ENCODE peak calls at places on chromosomes 1 and 21, in six cellular contexts. G is right lobe of liver, K is AG04450, O is tibial nerve, C is IMR-90, R is kidney epithelial cell. Y is an unnamed sample.

GRCh38 chr1:217554849-217555248 is 76.0 kb downstream of the GPATCH2 start:
- DNase-seq in C (no peak), O (no peak), R (no peak), G (no peak), K (no peak), Y (peak; percentile 15)

GRCh38 chr1:153393926-153394325 is 3.1 kb upstream of the S100A8 start:
- DNase-seq in O (no peak), R (no peak), C (no peak), G (no peak), K (no peak), Y (no peak)

GRCh38 chr1:96845464-96845863 is 123.9 kb downstream of the PTBP2 start:
- DNase-seq in G (peak; percentile 65), O (no peak), C (no peak), K (no peak), R (no peak), Y (peak; percentile 22)

GRCh38 chr1:55309053-55309452 is 93.9 kb upstream of the USP24 start:
- DNase-seq in K (peak; percentile 61), C (peak; percentile 84), R (no peak), O (no peak), G (no peak), Y (peak; percentile 84)

GRCh38 chr1:202964755-202965440 is 2.2 kb downstream of the CYB5R1 start:
- DNase-seq in G (no peak), K (no peak), C (peak; percentile 79), O (no peak), R (no peak), Y (no peak)

GRCh38 chr1:29688477-29689365 is 452.4 kb downstream of the PTPRU start:
- DNase-seq in K (peak; percentile 73), C (peak; percentile 88), G (peak; percentile 35), R (peak; percentile 63), O (no peak), Y (peak; percentile 69)

GRCh38 chr1:172343246-172344099 is 77.0 kb upstream of the C1orf105 start:
- DNase-seq in C (peak; percentile 91), K (peak; percentile 69), R (no peak), O (no peak), G (no peak), Y (peak; percentile 91)

GRCh38 chr21:44354775-44355771 is 1.7 kb downstream of the TRPM2 start:
- DNase-seq in C (no peak), K (no peak), G (no peak), O (no peak), R (no peak), Y (no peak)

GRCh38 chr1:23868848-23869450 is 859 bp upstream of the FUCA1 start:
- DNase-seq in G (no peak), R (no peak), K (no peak), O (no peak), C (no peak), Y (no peak)

GRCh38 chr1:23867953-23868847 is at the start of gene FUCA1:
- DNase-seq in O (peak; percentile 91), C (peak; percentile 77), R (peak; percentile 66), G (peak; percentile 95), K (peak; percentile 29), Y (peak; percentile 74)

GRCh38 chr1:23872421-23872820 is 4.3 kb upstream of the FUCA1 start:
- DNase-seq in R (no peak), K (no peak), C (no peak), G (no peak), O (no peak), Y (no peak)

GRCh38 chr1:23867542-23867952 is 543 bp downstream of the FUCA1 start:
- DNase-seq in G (no peak), R (no peak), O (no peak), K (no peak), C (no peak), Y (no peak)

DNA sequence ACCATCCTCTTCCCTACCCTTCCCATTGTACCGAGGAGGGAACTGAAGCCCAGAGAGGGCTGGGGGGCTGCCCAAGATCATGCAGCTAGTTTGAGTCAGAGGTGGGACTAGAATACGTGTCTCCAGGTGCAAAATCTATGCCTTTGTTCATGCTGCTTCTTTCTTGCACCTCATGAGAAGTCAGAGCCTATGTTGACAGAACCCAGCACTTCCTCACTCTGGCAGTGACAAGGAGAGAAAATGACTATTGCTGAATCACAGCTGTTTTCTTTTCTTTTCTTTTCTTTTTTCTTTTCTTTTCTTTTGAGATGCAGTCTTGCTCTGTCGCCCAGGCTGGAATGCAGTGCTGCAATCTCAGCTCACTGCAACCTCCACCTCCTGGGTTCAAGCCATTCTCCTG is 1.7 kb upstream of the FUCA1 start:
- DNase-seq in G (no peak), O (no peak), R (no peak), C (no peak), K (no peak), Y (no peak)
- H3K4me3 ChIP-seq in G (no peak overlapping the region), O (no peak overlapping the region), R (no peak overlapping the region), C (no peak overlapping the region), K (no peak overlapping the region), Y (no peak overlapping the region)

DNA sequence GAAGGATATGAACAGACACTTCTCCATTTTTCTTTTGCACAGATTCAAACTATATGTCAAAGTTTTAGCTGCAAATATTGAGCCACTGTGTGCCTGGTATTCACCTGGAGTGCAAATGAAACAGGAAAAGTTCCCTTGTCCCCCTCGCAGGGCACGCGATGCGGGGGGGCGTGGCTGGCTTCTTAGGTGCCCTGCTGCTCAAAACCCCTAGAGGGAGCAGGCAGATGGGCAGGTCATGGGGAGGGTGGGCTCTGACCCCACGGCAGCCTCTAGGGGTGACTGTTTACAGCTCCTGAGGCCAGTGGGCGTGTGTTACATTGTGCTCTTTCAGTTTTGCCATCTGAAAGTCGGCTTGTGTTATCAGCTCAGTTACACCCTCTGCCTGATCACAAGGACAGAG is 931.2 kb upstream of the B3GALT2 start:
- DNase-seq in O (no peak), R (no peak), C (no peak), G (no peak), K (no peak), Y (no peak)
- TF ChIP-seq CTCF in O (no peak), R (no peak), C (no peak), G (no peak), K (no peak), Y (no peak)

GRCh38 chr1:99650021-99650420 is 4.1 kb downstream of the PALMD start:
- DNase-seq in K (no peak), O (no peak), R (no peak), G (no peak), C (no peak), Y (no peak)
- H3K4me3 ChIP-seq in K (no peak overlapping the region), O (peak overlapping the region; percentile 49), R (no peak overlapping the region), G (no peak overlapping the region), C (no peak overlapping the region), Y (no peak overlapping the region)

GRCh38 chr1:200916152-200916551 is 21.5 kb downstream of the INAVA start:
- DNase-seq in O (no peak), G (no peak), C (no peak), R (no peak), K (no peak), Y (no peak)
- TF ChIP-seq CTCF in O (no peak), G (no peak), C (no peak), R (peak; percentile 43), K (no peak), Y (no peak)

GRCh38 chr1:40818264-40818961 is 34.8 kb downstream of the KCNQ4 start:
- DNase-seq in R (no peak), C (no peak), O (peak; percentile 8), G (peak; percentile 77), K (no peak), Y (peak; percentile 7)
- H3K4me3 ChIP-seq in R (peak overlapping the region; percentile 33), C (peak overlapping the region; percentile 41), O (peak overlapping the region; percentile 45), G (peak overlapping the region; percentile 40), K (peak overlapping the region; percentile 48), Y (peak overlapping the region; percentile 29)

GRCh38 chr1:1344672-1345361 is 4.4 kb downstream of the DVL1 start:
- DNase-seq in O (no peak), K (no peak), G (no peak), R (peak; percentile 75), C (peak; percentile 69), Y (peak; percentile 90)
- TF ChIP-seq CTCF in O (no peak), K (peak; percentile 26), G (peak; percentile 17), R (peak; percentile 70), C (peak; percentile 30), Y (peak; percentile 37)

Y was measured in fibroblast of mammary gland.